ENCODE peak calls at places on chromosomes 12 and 14, in six cellular contexts. Q is lower lobe of right lung, K is T-helper 2 cell, T is Caki2, D is astrocyte of the spinal cord, L is gastrocnemius medialis. V is an unnamed sample.

GRCh38 chr12:5206401-5207175 is 162.9 kb downstream of the KCNA5 start:
- DNase-seq in Q (no peak), K (no peak), T (no peak), D (no peak), L (no peak), V (no peak)

GRCh38 chr12:32483499-32483898 is 84.1 kb downstream of the FGD4 start:
- DNase-seq in Q (no peak), K (no peak), T (no peak), D (no peak), L (peak), V (no peak)

GRCh38 chr14:40318211-40318719 is 886.0 kb upstream of the FBXO33 start:
- DNase-seq in Q (no peak), K (no peak), T (no peak), D (no peak), L (no peak), V (no peak)

GRCh38 chr12:39972119-39972518 is 133.8 kb downstream of the SLC2A13 start:
- DNase-seq in Q (no peak), K (no peak), T (no peak), D (no peak), L (no peak), V (no peak)

GRCh38 chr14:54567224-54567633 is 301 bp downstream of the SAMD4A start:
- DNase-seq in Q (no peak), K (no peak), T (no peak), D (no peak), L (no peak), V (peak)

GRCh38 chr12:130636370-130636769 is 79.7 kb downstream of the RIMBP2 start:
- DNase-seq in Q (no peak), K (no peak), T (no peak), D (no peak), L (no peak), V (no peak)

GRCh38 chr12:47939009-47939601 is 24.3 kb upstream of the TMEM106C start:
- DNase-seq in Q (no peak), K (no peak), T (no peak), D (no peak), L (no peak), V (peak)

GRCh38 chr14:34649344-34649743 is 19.4 kb upstream of the SNX6 start:
- DNase-seq in Q (no peak), K (no peak), T (peak), D (peak), L (no peak), V (no peak)

GRCh38 chr12:101777476-101777875 is 38.2 kb upstream of the SYCP3 start:
- DNase-seq in Q (no peak), K (no peak), T (no peak), D (no peak), L (no peak), V (no peak)

GRCh38 chr12:101108130-101108529 is 101.9 kb downstream of the SLC5A8 start:
- DNase-seq in Q (no peak), K (no peak), T (no peak), D (no peak), L (no peak), V (no peak)

GRCh38 chr12:52172956-52173355 is 18.9 kb downstream of the KRT80 start:
- DNase-seq in Q (no peak), K (no peak), T (no peak), D (no peak), L (no peak), V (no peak)

GRCh38 chr12:60020068-60020467 is 424.2 kb downstream of the SLC16A7 start:
- DNase-seq in Q (no peak), K (no peak), T (no peak), D (no peak), L (no peak), V (no peak)

GRCh38 chr12:19130224-19131019 is 889 bp downstream of the PLEKHA5 start:
- DNase-seq in Q (peak), K (peak), T (peak), D (peak), L (peak), V (no peak)

GRCh38 chr12:26831959-26832816 is 806 bp downstream of the ITPR2 start:
- DNase-seq in Q (peak), K (peak), T (peak), D (peak), L (peak), V (no peak)

GRCh38 chr12:52839706-52840105 is 5.6 kb upstream of the KRT79 start:
- DNase-seq in Q (no peak), K (no peak), T (no peak), D (no peak), L (no peak), V (no peak)

GRCh38 chr12:33222357-33222756 is 217.3 kb downstream of the SYT10 start:
- DNase-seq in Q (no peak), K (no peak), T (no peak), D (no peak), L (no peak), V (no peak)

GRCh38 chr12:124518051-124518932 is 49.1 kb downstream of the NCOR2 start:
- DNase-seq in Q (peak), K (no peak), T (peak), D (peak), L (peak), V (peak)

GRCh38 chr12:89427508-89428156 is 75.3 kb upstream of the DUSP6 start:
- DNase-seq in Q (no peak), K (peak), T (no peak), D (no peak), L (no peak), V (no peak)

GRCh38 chr12:15664491-15664890 is 124.7 kb downstream of the EPS8 start:
- DNase-seq in Q (no peak), K (no peak), T (peak), D (peak), L (no peak), V (no peak)

GRCh38 chr14:64875350-64875749 is 4.4 kb downstream of the SPTB start:
- DNase-seq in Q (no peak), K (no peak), T (no peak), D (no peak), L (no peak), V (no peak)

GRCh38 chr14:61925043-61925442 is 162.8 kb downstream of the SNAPC1 start:
- DNase-seq in Q (no peak), K (no peak), T (no peak), D (peak), L (no peak), V (no peak)

GRCh38 chr14:93068721-93069120 is 47.0 kb downstream of the ITPK1 start:
- DNase-seq in Q (no peak), K (no peak), T (no peak), D (no peak), L (no peak), V (no peak)

GRCh38 chr12:124513297-124513867 is 54.0 kb downstream of the NCOR2 start:
- DNase-seq in Q (no peak), K (no peak), T (no peak), D (no peak), L (no peak), V (no peak)

GRCh38 chr12:39467432-39467870 is 24.5 kb upstream of the KIF21A start:
- DNase-seq in Q (no peak), K (peak), T (peak), D (peak), L (no peak), V (no peak)

GRCh38 chr14:54483073-54483745 is 5.6 kb downstream of the GMFB start:
- DNase-seq in Q (no peak), K (no peak), T (no peak), D (no peak), L (no peak), V (no peak)

GRCh38 chr14:74333909-74334308 is 14.4 kb upstream of the VRTN start:
- DNase-seq in Q (no peak), K (no peak), T (no peak), D (peak), L (no peak), V (no peak)

GRCh38 chr12:94426049-94426448 is 33.6 kb downstream of the CEP83 start:
- DNase-seq in Q (no peak), K (no peak), T (no peak), D (no peak), L (no peak), V (no peak)

GRCh38 chr14:92785601-92786426 is 8.3 kb upstream of the GOLGA5 start:
- DNase-seq in Q (no peak), K (no peak), T (no peak), D (peak), L (no peak), V (no peak)

GRCh38 chr12:96698521-96698920 is 208.5 kb upstream of the NEDD1 start:
- DNase-seq in Q (no peak), K (no peak), T (no peak), D (no peak), L (no peak), V (no peak)

GRCh38 chr12:100794441-100795192 is at the start of gene ANO4:
- DNase-seq in Q (no peak), K (no peak), T (no peak), D (peak), L (no peak), V (no peak)

GRCh38 chr14:51328089-51328941 is 88.3 kb downstream of the TMX1 start:
- DNase-seq in Q (no peak), K (no peak), T (peak), D (peak), L (no peak), V (no peak)

GRCh38 chr12:95996034-95996658 is at the start of gene HAL:
- DNase-seq in Q (peak), K (no peak), T (no peak), D (no peak), L (no peak), V (no peak)